ENCODE peak calls at places on chromosomes 5 and 9, in eight cellular contexts. One of them, this sample, is unnamed.
A peak's percentile ranks its signal among the peaks of the same experiment; 100 is the strongest.

GRCh38 chr9:136117291-136118060 is 1.2 kb downstream of the TMEM250 start:
- DNase-seq in tibial artery: no peak
- DNase-seq in suprapubic skin: no peak
- DNase-seq in astrocyte of the spinal cord: no peak
- DNase-seq in neural progenitor cell: no peak
- DNase-seq in ovary: no peak
- DNase-seq in prostate gland: no peak
- DNase-seq in hepatocyte: peak; percentile 68
- DNase-seq in this sample: peak; percentile 12

GRCh38 chr9:70315389-70315788 is 56.6 kb downstream of the SMC5 start:
- DNase-seq in astrocyte of the spinal cord: peak; percentile 23
- DNase-seq in neural progenitor cell: no peak
- DNase-seq in tibial artery: no peak
- DNase-seq in hepatocyte: no peak
- DNase-seq in prostate gland: no peak
- DNase-seq in ovary: no peak
- DNase-seq in suprapubic skin: no peak
- DNase-seq in this sample: peak; percentile 59

GRCh38 chr5:95508550-95508949 is 46.2 kb downstream of the SKIC3 start:
- DNase-seq in neural progenitor cell: no peak
- DNase-seq in ovary: no peak
- DNase-seq in prostate gland: peak; percentile 24
- DNase-seq in suprapubic skin: no peak
- DNase-seq in astrocyte of the spinal cord: no peak
- DNase-seq in tibial artery: no peak
- DNase-seq in hepatocyte: no peak
- DNase-seq in this sample: no peak

GRCh38 chr5:123756325-123756664 is 244.3 kb downstream of the CSNK1G3 start:
- DNase-seq in suprapubic skin: no peak
- DNase-seq in tibial artery: no peak
- DNase-seq in hepatocyte: no peak
- DNase-seq in ovary: no peak
- DNase-seq in astrocyte of the spinal cord: peak; percentile 37
- DNase-seq in neural progenitor cell: no peak
- DNase-seq in prostate gland: no peak
- DNase-seq in this sample: no peak

GRCh38 chr5:105132578-105132977 is 1570.0 kb upstream of the NUDT12 start:
- DNase-seq in astrocyte of the spinal cord: no peak
- DNase-seq in suprapubic skin: no peak
- DNase-seq in neural progenitor cell: no peak
- DNase-seq in hepatocyte: no peak
- DNase-seq in tibial artery: no peak
- DNase-seq in ovary: no peak
- DNase-seq in prostate gland: no peak
- DNase-seq in this sample: no peak

GRCh38 chr5:54229041-54229780 is 81.2 kb downstream of the ARL15 start:
- DNase-seq in prostate gland: peak; percentile 46
- DNase-seq in ovary: peak; percentile 62
- DNase-seq in hepatocyte: peak; percentile 78
- DNase-seq in astrocyte of the spinal cord: peak; percentile 62
- DNase-seq in neural progenitor cell: peak; percentile 75
- DNase-seq in tibial artery: peak; percentile 72
- DNase-seq in suprapubic skin: peak; percentile 82
- DNase-seq in this sample: peak; percentile 68

GRCh38 chr5:102754499-102755424 is at the start of gene PAM:
- DNase-seq in tibial artery: peak; percentile 74
- DNase-seq in suprapubic skin: peak; percentile 86
- DNase-seq in neural progenitor cell: peak; percentile 91
- DNase-seq in astrocyte of the spinal cord: peak; percentile 71
- DNase-seq in ovary: peak; percentile 81
- DNase-seq in hepatocyte: peak; percentile 89
- DNase-seq in prostate gland: peak; percentile 55
- DNase-seq in this sample: peak; percentile 74

GRCh38 chr9:21081999-21082398 is 4.3 kb upstream of the IFNB1 start:
- DNase-seq in tibial artery: no peak
- DNase-seq in neural progenitor cell: no peak
- DNase-seq in hepatocyte: no peak
- DNase-seq in astrocyte of the spinal cord: no peak
- DNase-seq in suprapubic skin: no peak
- DNase-seq in prostate gland: no peak
- DNase-seq in ovary: no peak
- DNase-seq in this sample: no peak

DNA sequence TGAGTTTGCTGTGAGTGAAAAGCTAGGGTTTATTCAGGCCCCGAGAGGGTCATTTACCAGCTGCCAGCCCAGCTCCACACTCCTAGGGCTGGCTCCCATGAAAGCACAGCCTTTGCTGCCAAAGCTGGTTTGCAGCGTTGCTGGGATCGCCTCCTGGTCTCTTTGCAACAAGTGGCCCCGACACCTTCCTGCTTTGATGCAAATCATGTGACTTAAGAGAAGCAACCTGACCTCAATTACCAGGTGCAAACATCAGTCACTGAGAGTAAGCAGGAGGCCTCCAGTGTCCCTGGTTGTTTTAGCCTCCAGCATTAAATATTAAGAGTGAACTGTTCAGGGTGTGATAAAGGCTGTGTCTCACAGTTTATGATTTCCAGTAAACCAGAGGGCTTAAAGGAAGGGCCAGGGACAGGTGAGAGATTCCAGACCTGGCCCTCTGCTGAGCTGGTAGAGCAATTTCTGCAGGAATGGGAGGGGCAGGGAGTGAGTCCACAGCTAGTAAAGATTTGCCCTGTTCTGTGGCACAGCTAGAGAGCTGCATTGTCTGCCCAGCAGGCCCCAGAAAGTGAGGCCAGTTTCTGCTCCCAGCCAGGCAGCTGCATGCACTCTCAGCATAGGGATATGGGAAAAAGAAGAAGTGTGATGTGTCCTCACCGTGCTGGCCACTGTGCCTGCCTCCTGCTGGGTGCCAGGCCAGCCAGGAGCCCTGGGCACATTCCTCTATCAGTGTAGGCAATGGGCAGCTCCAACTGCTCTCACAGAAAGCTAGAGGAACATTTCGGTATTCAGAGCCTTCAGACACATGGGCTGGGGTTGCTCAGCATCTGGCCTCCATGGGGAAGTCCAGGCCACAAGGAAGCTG is 58.0 kb downstream of the SLC22A5 start:
- DNase-seq in hepatocyte: peak; percentile 76
- DNase-seq in prostate gland: peak; percentile 39
- DNase-seq in neural progenitor cell: no peak
- DNase-seq in ovary: no peak
- DNase-seq in tibial artery: peak; percentile 36
- DNase-seq in astrocyte of the spinal cord: no peak
- DNase-seq in suprapubic skin: no peak
- DNase-seq in this sample: no peak
- H3K4me3 ChIP-seq in hepatocyte: no peak overlapping the region
- H3K4me3 ChIP-seq in prostate gland: no peak overlapping the region
- H3K4me3 ChIP-seq in neural progenitor cell: no peak overlapping the region
- H3K4me3 ChIP-seq in ovary: no peak overlapping the region
- H3K4me3 ChIP-seq in tibial artery: no peak overlapping the region
- H3K4me3 ChIP-seq in astrocyte of the spinal cord: no peak overlapping the region
- H3K4me3 ChIP-seq in suprapubic skin: no peak overlapping the region
- H3K4me3 ChIP-seq in this sample: no peak overlapping the region

DNA sequence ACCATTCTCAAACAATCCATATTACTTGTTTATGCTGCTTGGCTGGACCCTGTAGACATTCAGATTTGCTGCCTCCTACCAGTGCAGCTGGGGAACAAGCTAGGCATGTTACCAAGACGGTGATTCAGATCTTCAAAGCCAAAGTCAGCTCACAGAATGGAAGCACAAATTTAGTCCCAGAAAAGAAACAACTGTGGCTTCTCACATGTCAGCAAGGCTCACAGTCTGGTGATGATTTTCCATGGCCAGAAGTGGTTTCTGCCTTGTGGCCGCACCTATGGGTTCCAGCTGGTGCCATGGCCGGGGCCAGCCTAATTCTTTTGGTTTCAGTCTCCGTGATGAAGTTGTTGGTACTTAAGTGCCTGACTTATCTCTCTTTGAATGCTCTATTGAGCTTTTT is 182.2 kb downstream of the TMC1 start:
- DNase-seq in suprapubic skin: no peak
- DNase-seq in ovary: no peak
- DNase-seq in astrocyte of the spinal cord: peak; percentile 41
- DNase-seq in neural progenitor cell: no peak
- DNase-seq in hepatocyte: no peak
- DNase-seq in tibial artery: no peak
- DNase-seq in prostate gland: no peak
- DNase-seq in this sample: no peak
- TF ChIP-seq CTCF in suprapubic skin: no peak
- TF ChIP-seq CTCF in ovary: no peak
- TF ChIP-seq CTCF in astrocyte of the spinal cord: peak; percentile 3
- TF ChIP-seq CTCF in neural progenitor cell: no peak
- TF ChIP-seq CTCF in hepatocyte: no peak
- TF ChIP-seq CTCF in tibial artery: no peak
- TF ChIP-seq CTCF in prostate gland: no peak
- TF ChIP-seq CTCF in this sample: no peak

GRCh38 chr5:43037929-43038510 is 2.1 kb downstream of the ANXA2R start:
- DNase-seq in astrocyte of the spinal cord: peak; percentile 94
- DNase-seq in neural progenitor cell: peak; percentile 29
- DNase-seq in hepatocyte: no peak
- DNase-seq in prostate gland: no peak
- DNase-seq in tibial artery: no peak
- DNase-seq in ovary: no peak
- DNase-seq in suprapubic skin: no peak
- DNase-seq in this sample: peak; percentile 83

GRCh38 chr5:43038523-43038989 is 1.6 kb downstream of the ANXA2R start:
- DNase-seq in suprapubic skin: no peak
- DNase-seq in astrocyte of the spinal cord: peak; percentile 90
- DNase-seq in prostate gland: no peak
- DNase-seq in neural progenitor cell: peak; percentile 51
- DNase-seq in hepatocyte: no peak
- DNase-seq in ovary: no peak
- DNase-seq in tibial artery: no peak
- DNase-seq in this sample: no peak

GRCh38 chr5:43040287-43041098 is at the start of gene ANXA2R:
- DNase-seq in ovary: peak; percentile 76
- DNase-seq in prostate gland: peak; percentile 94
- DNase-seq in astrocyte of the spinal cord: peak; percentile 98
- DNase-seq in tibial artery: peak; percentile 88
- DNase-seq in hepatocyte: peak; percentile 95
- DNase-seq in suprapubic skin: peak; percentile 93
- DNase-seq in neural progenitor cell: peak; percentile 94
- DNase-seq in this sample: peak; percentile 97

GRCh38 chr5:43039468-43040286 is 442 bp downstream of the ANXA2R start:
- DNase-seq in hepatocyte: peak; percentile 78
- DNase-seq in suprapubic skin: peak; percentile 84
- DNase-seq in tibial artery: peak; percentile 77
- DNase-seq in astrocyte of the spinal cord: peak; percentile 90
- DNase-seq in neural progenitor cell: peak; percentile 82
- DNase-seq in prostate gland: peak; percentile 82
- DNase-seq in ovary: peak; percentile 53
- DNase-seq in this sample: peak; percentile 91

DNA sequence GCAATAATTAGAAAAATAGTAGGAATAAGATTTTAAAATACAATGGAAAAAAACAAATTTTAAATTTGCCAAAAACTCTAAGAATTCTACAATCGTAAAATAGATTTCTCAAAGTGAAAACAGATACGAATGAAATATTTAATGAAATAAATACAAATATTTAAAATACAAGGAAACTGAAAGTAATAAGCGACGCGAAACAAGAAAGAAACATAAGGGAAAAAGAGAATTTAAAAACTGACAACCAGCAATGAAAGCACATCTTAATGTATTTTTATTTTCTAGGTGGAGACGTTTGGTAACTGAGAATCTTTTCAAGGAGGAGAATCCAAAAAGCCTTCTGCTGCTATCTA is 1.0 kb downstream of the ANXA2R start:
- DNase-seq in prostate gland: no peak
- DNase-seq in tibial artery: no peak
- DNase-seq in hepatocyte: no peak
- DNase-seq in ovary: no peak
- DNase-seq in suprapubic skin: no peak
- DNase-seq in astrocyte of the spinal cord: no peak
- DNase-seq in neural progenitor cell: no peak
- DNase-seq in this sample: no peak
- H3K4me3 ChIP-seq in prostate gland: peak overlapping the region; percentile 49
- H3K4me3 ChIP-seq in tibial artery: peak overlapping the region; percentile 72
- H3K4me3 ChIP-seq in hepatocyte: peak overlapping the region; percentile 35
- H3K4me3 ChIP-seq in ovary: peak overlapping the region; percentile 61
- H3K4me3 ChIP-seq in suprapubic skin: peak overlapping the region; percentile 70
- H3K4me3 ChIP-seq in astrocyte of the spinal cord: peak overlapping the region; percentile 67
- H3K4me3 ChIP-seq in neural progenitor cell: peak overlapping the region; percentile 36
- H3K4me3 ChIP-seq in this sample: peak overlapping the region; percentile 56

GRCh38 chr9:138052322-138052615 is 174.7 kb downstream of the CACNA1B start:
- DNase-seq in neural progenitor cell: peak; percentile 1
- DNase-seq in prostate gland: no peak
- DNase-seq in suprapubic skin: peak; percentile 45
- DNase-seq in tibial artery: no peak
- DNase-seq in ovary: no peak
- DNase-seq in astrocyte of the spinal cord: no peak
- DNase-seq in hepatocyte: no peak
- DNase-seq in this sample: no peak

GRCh38 chr9:138051586-138052321 is 174.2 kb downstream of the CACNA1B start:
- DNase-seq in tibial artery: no peak
- DNase-seq in astrocyte of the spinal cord: no peak
- DNase-seq in suprapubic skin: peak; percentile 69
- DNase-seq in prostate gland: no peak
- DNase-seq in ovary: no peak
- DNase-seq in hepatocyte: no peak
- DNase-seq in neural progenitor cell: peak; percentile 0
- DNase-seq in this sample: no peak

GRCh38 chr9:138052635-138053320 is 175.2 kb downstream of the CACNA1B start:
- DNase-seq in hepatocyte: no peak
- DNase-seq in ovary: no peak
- DNase-seq in astrocyte of the spinal cord: no peak
- DNase-seq in suprapubic skin: peak; percentile 64
- DNase-seq in neural progenitor cell: peak; percentile 0
- DNase-seq in tibial artery: no peak
- DNase-seq in prostate gland: no peak
- DNase-seq in this sample: no peak

GRCh38 chr9:138053321-138053868 is 175.8 kb downstream of the CACNA1B start:
- DNase-seq in hepatocyte: no peak
- DNase-seq in astrocyte of the spinal cord: no peak
- DNase-seq in ovary: no peak
- DNase-seq in neural progenitor cell: no peak
- DNase-seq in tibial artery: no peak
- DNase-seq in prostate gland: no peak
- DNase-seq in suprapubic skin: peak; percentile 47
- DNase-seq in this sample: no peak

DNA sequence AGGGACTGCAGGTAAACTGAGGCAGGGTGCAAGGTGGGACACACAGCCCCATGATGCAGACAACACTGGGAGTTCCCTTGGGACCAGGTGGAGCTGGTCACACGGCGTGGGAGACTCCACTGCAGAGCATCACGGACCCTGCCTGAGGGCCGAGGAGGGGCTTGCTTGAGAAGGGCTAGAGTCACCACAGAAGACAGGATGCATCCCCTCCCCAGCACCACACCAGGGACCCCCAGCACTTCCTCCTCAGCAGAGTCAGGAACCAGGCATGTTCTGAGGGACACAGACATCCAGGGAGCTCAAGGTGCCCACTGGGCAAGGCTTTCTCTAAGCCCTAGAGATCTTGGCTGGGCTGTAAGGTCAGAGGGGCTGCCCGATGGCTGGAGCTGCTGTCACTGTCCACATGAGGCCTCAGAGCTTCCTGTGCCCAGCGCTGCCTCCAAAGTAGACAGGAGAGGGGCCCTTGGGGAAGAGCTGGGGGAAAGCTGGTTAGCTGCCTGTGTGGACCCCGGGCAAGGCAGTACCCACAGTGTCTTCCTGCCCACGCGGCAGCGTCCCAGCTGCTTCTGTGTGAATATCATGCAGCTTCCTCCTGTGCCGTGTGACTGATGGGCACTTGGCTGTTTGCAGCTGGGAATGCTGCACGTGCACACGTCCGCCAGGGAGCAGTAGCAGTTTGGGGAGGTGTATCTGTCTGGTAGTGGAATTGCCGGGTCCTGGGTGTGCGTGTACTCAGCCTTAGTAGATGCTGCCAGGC is 176.6 kb downstream of the CACNA1B start:
- DNase-seq in hepatocyte: no peak
- DNase-seq in tibial artery: no peak
- DNase-seq in neural progenitor cell: no peak
- DNase-seq in ovary: no peak
- DNase-seq in prostate gland: no peak
- DNase-seq in astrocyte of the spinal cord: no peak
- DNase-seq in suprapubic skin: peak; percentile 75
- DNase-seq in this sample: no peak
- TF ChIP-seq CTCF in hepatocyte: no peak
- TF ChIP-seq CTCF in tibial artery: no peak
- TF ChIP-seq CTCF in neural progenitor cell: no peak
- TF ChIP-seq CTCF in ovary: no peak
- TF ChIP-seq CTCF in prostate gland: no peak
- TF ChIP-seq CTCF in astrocyte of the spinal cord: no peak
- TF ChIP-seq CTCF in suprapubic skin: no peak
- TF ChIP-seq CTCF in this sample: no peak

This sample was measured in cardiac fibroblast.